ENCODE peak calls at places on chromosomes 3 and 15, in four cellular contexts. X, H, I and N are unnamed samples.

GRCh38 chr3:18443670-18444596 is 18.8 kb upstream of the SATB1 start:
- DNase-seq in X (no peak), H (peak; percentile 67), I (no peak), N (no peak)

GRCh38 chr15:74752486-74753395 is 4.1 kb downstream of the CYP1A2 start:
- DNase-seq in X (no peak), H (no peak), I (no peak), N (no peak)

GRCh38 chr3:20236603-20237002 is 50.6 kb upstream of the SGO1 start:
- DNase-seq in X (no peak), H (no peak), I (no peak), N (no peak)

GRCh38 chr15:85813234-85813633 is 18.5 kb upstream of the KLHL25 start:
- DNase-seq in X (no peak), H (no peak), I (no peak), N (no peak)

GRCh38 chr15:74873756-74874424 is 725 bp upstream of the SCAMP2 start:
- DNase-seq in X (peak; percentile 34), H (peak; percentile 37), I (peak; percentile 48), N (no peak)

GRCh38 chr15:87777054-87777498 is 479.5 kb downstream of the NTRK3 start:
- DNase-seq in X (no peak), H (no peak), I (no peak), N (no peak)

GRCh38 chr15:48717458-48717857 is 71.9 kb upstream of the FBN1 start:
- DNase-seq in X (no peak), H (no peak), I (no peak), N (no peak)

GRCh38 chr3:188468196-188468595 is 314.2 kb downstream of the LPP start:
- DNase-seq in X (no peak), H (no peak), I (no peak), N (no peak)

GRCh38 chr3:184889312-184889904 is 77.4 kb downstream of the VPS8 start:
- DNase-seq in X (no peak), H (no peak), I (no peak), N (no peak)

GRCh38 chr15:92677998-92678397 is 22.4 kb upstream of the FAM174B start:
- DNase-seq in X (no peak), H (no peak), I (no peak), N (no peak)

GRCh38 chr3:71201939-71202338 is 381.6 kb downstream of the FOXP1 start:
- DNase-seq in X (no peak), H (no peak), I (no peak), N (no peak)

GRCh38 chr3:183033746-183034145 is 53.4 kb upstream of the DCUN1D1 start:
- DNase-seq in X (no peak), H (no peak), I (no peak), N (no peak)

GRCh38 chr3:188553569-188553968 is 399.6 kb downstream of the LPP start:
- DNase-seq in X (no peak), H (no peak), I (no peak), N (no peak)

GRCh38 chr3:126401611-126402160 is 7.0 kb downstream of the CFAP100 start:
- DNase-seq in X (no peak), H (no peak), I (no peak), N (no peak)

GRCh38 chr15:98085003-98085639 is 124.6 kb downstream of the ARRDC4 start:
- DNase-seq in X (peak; percentile 43), H (no peak), I (no peak), N (no peak)

GRCh38 chr3:56190906-56191305 is 277.4 kb downstream of the ERC2 start:
- DNase-seq in X (no peak), H (no peak), I (no peak), N (no peak)

GRCh38 chr15:89971592-89971997 is 29.5 kb upstream of the ZNF710 start:
- DNase-seq in X (peak; percentile 62), H (peak; percentile 88), I (peak; percentile 55), N (peak; percentile 11)

GRCh38 chr3:161348791-161349400 is 22.4 kb downstream of the SPTSSB start:
- DNase-seq in X (no peak), H (no peak), I (no peak), N (no peak)

GRCh38 chr3:14431556-14431927 is 29.1 kb downstream of the SLC6A6 start:
- DNase-seq in X (no peak), H (no peak), I (peak; percentile 48), N (no peak)

GRCh38 chr15:62519900-62520299 is 354.8 kb upstream of the C2CD4B start:
- DNase-seq in X (no peak), H (no peak), I (no peak), N (no peak)

GRCh38 chr3:150599611-150600297 is 3.4 kb upstream of the SELENOT start:
- DNase-seq in X (no peak), H (peak; percentile 16), I (no peak), N (no peak)

GRCh38 chr3:192920406-192920805 is 2.8 kb upstream of the MB21D2 start:
- DNase-seq in X (no peak), H (no peak), I (no peak), N (no peak)

GRCh38 chr3:115022214-115022613 is 124.9 kb downstream of the ZBTB20 start:
- DNase-seq in X (no peak), H (no peak), I (no peak), N (no peak)

GRCh38 chr15:33753012-33753411 is 215.3 kb upstream of the CHRM5 start:
- DNase-seq in X (no peak), H (no peak), I (no peak), N (no peak)

GRCh38 chr3:171977860-171978259 is 61.5 kb upstream of the FNDC3B start:
- DNase-seq in X (no peak), H (no peak), I (no peak), N (no peak)

GRCh38 chr3:99700637-99701268 is 62.4 kb downstream of the COL8A1 start:
- DNase-seq in X (peak; percentile 8), H (no peak), I (no peak), N (no peak)

GRCh38 chr3:67601919-67602608 is 52.3 kb downstream of the SUCLG2 start:
- DNase-seq in X (no peak), H (no peak), I (no peak), N (no peak)

GRCh38 chr15:27124287-27124830 is 153.4 kb downstream of the GABRG3 start:
- DNase-seq in X (no peak), H (no peak), I (peak; percentile 51), N (no peak)

GRCh38 chr3:110734524-110734923 is 337.1 kb upstream of the NECTIN3 start:
- DNase-seq in X (no peak), H (no peak), I (no peak), N (no peak)

GRCh38 chr3:50410593-50411139 is 51.3 kb upstream of the TMEM115 start:
- DNase-seq in X (no peak), H (no peak), I (no peak), N (no peak)

GRCh38 chr15:88447741-88448140 is 19.4 kb downstream of the MRPL46 start:
- DNase-seq in X (no peak), H (no peak), I (no peak), N (no peak)

GRCh38 chr15:46855388-46855787 is 861.9 kb upstream of the SEMA6D start:
- DNase-seq in X (no peak), H (no peak), I (no peak), N (no peak)

GRCh38 chr3:15506571-15506970 is 14.9 kb downstream of the COLQ start:
- DNase-seq in X (no peak), H (no peak), I (no peak), N (no peak)

GRCh38 chr15:42155546-42156265 is 730 bp downstream of the PLA2G4F start:
- DNase-seq in X (no peak), H (no peak), I (peak; percentile 56), N (no peak)

GRCh38 chr3:167032267-167032876 is 347.7 kb downstream of the ZBBX start:
- DNase-seq in X (peak; percentile 57), H (no peak), I (no peak), N (no peak)

GRCh38 chr3:138477801-138478200 is 43.4 kb downstream of the ESYT3 start:
- DNase-seq in X (no peak), H (no peak), I (no peak), N (no peak)

GRCh38 chr3:193960485-193961172 is 175.3 kb upstream of the HES1 start:
- DNase-seq in X (no peak), H (no peak), I (no peak), N (no peak)

DNA sequence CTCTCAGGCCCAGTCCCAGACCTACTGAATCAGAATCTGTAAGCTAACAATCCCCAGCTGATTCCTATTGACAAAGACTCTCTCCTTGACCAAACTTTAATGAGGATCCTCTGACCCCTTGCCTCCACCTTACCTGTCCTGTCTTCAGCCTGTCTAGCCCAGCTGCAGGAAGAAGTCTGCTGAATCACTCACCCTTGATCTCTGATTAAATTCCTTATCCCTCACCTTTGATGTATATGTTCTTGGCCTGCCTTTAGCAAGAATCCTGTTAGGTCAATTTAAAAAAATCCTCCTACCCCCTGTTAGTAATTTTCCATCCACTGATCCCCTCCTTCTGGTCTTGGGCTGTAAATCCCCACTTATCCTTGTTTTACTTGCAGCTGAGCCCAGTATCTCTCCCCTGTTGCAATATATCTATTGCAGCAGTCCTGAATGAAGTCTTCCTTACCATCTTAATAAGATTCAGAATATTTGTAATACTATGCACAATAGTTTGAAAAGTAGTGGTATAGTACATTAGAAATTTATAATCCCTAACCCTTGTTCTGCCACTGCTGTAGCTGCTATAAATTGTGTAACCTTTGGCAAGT is 39.0 kb downstream of the MYH15 start:
- DNase-seq in X (no peak), H (no peak), I (no peak), N (no peak)
- TF ChIP-seq ATF2 in X (no peak), H (no peak), I (no peak), N (no peak)

DNA sequence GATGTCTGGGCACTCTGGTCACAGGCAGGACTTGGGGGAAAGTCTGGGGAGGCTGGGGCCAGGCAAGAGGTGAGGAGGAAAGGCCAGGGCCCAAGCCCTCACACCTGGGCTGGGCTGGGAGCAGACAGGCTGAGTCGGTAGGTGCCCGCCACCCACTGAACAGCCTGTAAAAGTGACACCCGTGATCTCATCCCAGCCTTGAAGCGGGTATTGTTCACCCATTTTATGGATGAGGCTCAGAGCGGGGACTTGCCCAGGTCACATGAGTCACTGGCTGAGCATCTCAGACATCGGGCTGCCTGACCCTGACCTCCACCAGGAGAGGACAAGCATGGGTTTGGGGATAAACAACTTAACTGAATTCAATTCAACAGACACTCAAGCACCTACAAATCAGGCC is 52.0 kb upstream of the CTSH start:
- DNase-seq in X (peak; percentile 87), H (no peak), I (no peak), N (no peak)
- TF ChIP-seq TCF7 in X (no peak), H (no peak), I (no peak), N (no peak)

DNA sequence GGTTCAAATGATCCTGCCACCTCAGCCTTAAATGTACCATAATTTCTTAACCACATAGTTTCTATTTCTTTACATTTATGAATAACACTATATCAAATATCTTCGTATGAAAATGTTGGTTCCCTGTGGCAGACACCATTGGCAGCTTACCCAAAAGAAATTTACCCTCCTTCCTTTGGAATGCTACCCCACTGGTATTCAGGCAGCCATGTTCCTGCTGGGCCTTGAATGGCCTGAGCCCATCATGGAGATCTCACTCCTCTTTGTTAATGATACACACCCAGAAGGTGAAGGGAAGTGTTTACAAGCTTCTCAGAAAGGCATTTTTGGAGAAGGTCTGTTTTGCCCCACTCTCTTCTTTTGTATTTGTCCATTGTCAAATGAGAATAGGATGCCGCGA is 94.3 kb upstream of the RNF7 start:
- DNase-seq in X (no peak), H (no peak), I (no peak), N (no peak)
- TF ChIP-seq CREM in X (no peak), H (no peak), I (no peak), N (no peak)

GRCh38 chr3:11696054-11696453 is 52.3 kb upstream of the VGLL4 start:
- DNase-seq in X (no peak), H (no peak), I (no peak), N (no peak)

GRCh38 chr3:11689749-11690148 is 46.0 kb upstream of the VGLL4 start:
- DNase-seq in X (no peak), H (no peak), I (no peak), N (no peak)

GRCh38 chr3:11692251-11692813 is 48.6 kb upstream of the VGLL4 start:
- DNase-seq in X (no peak), H (no peak), I (no peak), N (no peak)

GRCh38 chr3:11690863-11691833 is 47.4 kb upstream of the VGLL4 start:
- DNase-seq in X (peak; percentile 4), H (no peak), I (no peak), N (no peak)
- TF ChIP-seq ATF2 in X (no peak), H (no peak), I (no peak), N (no peak)